ENCODE peak calls at places on chromosomes 4 and X, in six cellular contexts. N is K562, A is GM12892, D is GM12878, H is HepG2, M is H1. W is an unnamed sample.

GRCh38 chr4:78149737-78150136 is 92.6 kb downstream of the FRAS1 start:
- DNase-seq in A (no peak), H (no peak), M (no peak), D (no peak), N (no peak), W (no peak)

GRCh38 chr4:182624281-182624680 is 292.9 kb downstream of the DCTD start:
- DNase-seq in H (no peak), A (no peak), N (no peak), M (no peak), D (no peak), W (no peak)

GRCh38 chrX:1246816-1247215 is 21.8 kb upstream of the CSF2RA start:
- DNase-seq in N (peak; percentile 50), D (peak; percentile 57), M (no peak), H (peak; percentile 50), A (peak; percentile 48), W (peak; percentile 57)

GRCh38 chr4:109164011-109164410 is 138.4 kb downstream of the COL25A1 start:
- DNase-seq in N (no peak), H (peak; percentile 2), M (no peak), A (no peak), D (no peak), W (no peak)

GRCh38 chrX:21944136-21944615 is 3.7 kb downstream of the SMS start:
- DNase-seq in A (no peak), D (no peak), H (no peak), N (no peak), M (no peak), W (no peak)

GRCh38 chrX:370244-370962 is 16.3 kb downstream of the PPP2R3B start:
- DNase-seq in D (no peak), A (no peak), H (no peak), N (no peak), M (no peak), W (no peak)

GRCh38 chr4:182754895-182755294 is 162.3 kb downstream of the DCTD start:
- DNase-seq in M (no peak), A (no peak), D (no peak), H (no peak), N (no peak), W (no peak)

GRCh38 chr4:113052379-113052951 is 3.0 kb downstream of the ANK2 start:
- DNase-seq in N (no peak), H (no peak), D (peak; percentile 47), A (no peak), M (no peak), W (no peak)

GRCh38 chr4:6195602-6196319 is 4.6 kb downstream of the JAKMIP1 start:
- DNase-seq in A (no peak), N (no peak), D (no peak), H (no peak), M (no peak), W (no peak)

GRCh38 chrX:40171513-40172168 is 73.9 kb upstream of the BCOR start:
- DNase-seq in A (no peak), N (no peak), M (no peak), H (no peak), D (no peak), W (no peak)

GRCh38 chr4:26360864-26361263 is 40.0 kb downstream of the RBPJ start:
- DNase-seq in D (no peak), H (no peak), M (no peak), A (no peak), N (no peak), W (no peak)

GRCh38 chr4:138938371-138938699 is 77.2 kb upstream of the NOCT start:
- DNase-seq in D (no peak), H (peak; percentile 27), A (no peak), M (no peak), N (no peak), W (no peak)

GRCh38 chrX:16258936-16259335 is 91.7 kb downstream of the MAGEB17 start:
- DNase-seq in N (no peak), A (no peak), M (no peak), D (no peak), H (no peak), W (no peak)

GRCh38 chrX:23699636-23700194 is 32.4 kb downstream of the PRDX4 start:
- DNase-seq in A (no peak), M (no peak), D (no peak), H (no peak), N (peak; percentile 56), W (no peak)

GRCh38 chrX:153814591-153815315 is 15.6 kb downstream of the PDZD4 start:
- DNase-seq in D (no peak), A (no peak), H (no peak), N (no peak), M (no peak), W (no peak)

GRCh38 chr4:53459548-53459947 is 82.1 kb downstream of the FIP1L1 start:
- DNase-seq in A (no peak), N (no peak), H (peak; percentile 80), D (no peak), M (no peak), W (no peak)

GRCh38 chr4:162727232-162727631 is 439.5 kb downstream of the NAF1 start:
- DNase-seq in H (peak; percentile 4), N (no peak), A (no peak), M (no peak), D (no peak), W (no peak)

GRCh38 chrX:683572-683971 is 53.0 kb downstream of the SHOX start:
- DNase-seq in N (no peak), M (no peak), D (no peak), A (no peak), H (no peak), W (no peak)

GRCh38 chrX:15293471-15293870 is 22.0 kb downstream of the ASB11 start:
- DNase-seq in M (no peak), A (no peak), D (no peak), H (no peak), N (no peak), W (no peak)

GRCh38 chrX:155028749-155029360 is 2.2 kb downstream of the FUNDC2 start:
- DNase-seq in M (no peak), H (no peak), N (no peak), D (no peak), A (no peak), W (no peak)

GRCh38 chrX:937391-937790 is 275.1 kb downstream of the CRLF2 start:
- DNase-seq in H (no peak), A (no peak), N (no peak), D (no peak), M (no peak), W (no peak)

GRCh38 chr4:12791536-12791935 is 692.6 kb downstream of the RAB28 start:
- DNase-seq in A (no peak), H (no peak), N (no peak), D (no peak), M (no peak), W (no peak)

GRCh38 chr4:177308842-177309524 is 691 bp upstream of the NEIL3 start:
- DNase-seq in N (no peak), A (no peak), M (no peak), D (no peak), H (no peak), W (no peak)

GRCh38 chr4:184424993-184425758 is 49.2 kb downstream of the IRF2 start:
- DNase-seq in A (no peak), N (no peak), M (no peak), D (no peak), H (no peak), W (no peak)

GRCh38 chrX:63421411-63421810 is 70.3 kb upstream of the SPIN4 start:
- DNase-seq in N (no peak), M (no peak), D (no peak), A (no peak), H (no peak), W (no peak)

GRCh38 chrX:68261060-68261672 is 172.1 kb downstream of the OPHN1 start:
- DNase-seq in N (no peak), H (no peak), A (no peak), D (no peak), M (no peak), W (no peak)

GRCh38 chrX:69093960-69094935 is 71.0 kb downstream of the PJA1 start:
- DNase-seq in M (no peak), A (peak; percentile 47), D (no peak), H (peak; percentile 36), N (peak; percentile 64), W (peak; percentile 41)

GRCh38 chr4:170089743-170090666 is at the start of gene AADAT:
- DNase-seq in M (peak; percentile 60), H (peak; percentile 81), N (peak; percentile 41), A (peak; percentile 25), D (no peak), W (peak; percentile 40)

GRCh38 chrX:67104982-67105757 is 438.7 kb upstream of the AR start:
- DNase-seq in M (no peak), A (no peak), H (no peak), D (no peak), N (no peak), W (no peak)

GRCh38 chrX:49282647-49283011 is 13.0 kb downstream of the PPP1R3F start:
- DNase-seq in A (no peak), M (no peak), D (no peak), N (peak; percentile 46), H (no peak), W (no peak)
- TF ChIP-seq POLR2AphosphoS5 in A (no peak), M (no peak), D (no peak), N (no peak), H (no peak), W (no peak)

DNA sequence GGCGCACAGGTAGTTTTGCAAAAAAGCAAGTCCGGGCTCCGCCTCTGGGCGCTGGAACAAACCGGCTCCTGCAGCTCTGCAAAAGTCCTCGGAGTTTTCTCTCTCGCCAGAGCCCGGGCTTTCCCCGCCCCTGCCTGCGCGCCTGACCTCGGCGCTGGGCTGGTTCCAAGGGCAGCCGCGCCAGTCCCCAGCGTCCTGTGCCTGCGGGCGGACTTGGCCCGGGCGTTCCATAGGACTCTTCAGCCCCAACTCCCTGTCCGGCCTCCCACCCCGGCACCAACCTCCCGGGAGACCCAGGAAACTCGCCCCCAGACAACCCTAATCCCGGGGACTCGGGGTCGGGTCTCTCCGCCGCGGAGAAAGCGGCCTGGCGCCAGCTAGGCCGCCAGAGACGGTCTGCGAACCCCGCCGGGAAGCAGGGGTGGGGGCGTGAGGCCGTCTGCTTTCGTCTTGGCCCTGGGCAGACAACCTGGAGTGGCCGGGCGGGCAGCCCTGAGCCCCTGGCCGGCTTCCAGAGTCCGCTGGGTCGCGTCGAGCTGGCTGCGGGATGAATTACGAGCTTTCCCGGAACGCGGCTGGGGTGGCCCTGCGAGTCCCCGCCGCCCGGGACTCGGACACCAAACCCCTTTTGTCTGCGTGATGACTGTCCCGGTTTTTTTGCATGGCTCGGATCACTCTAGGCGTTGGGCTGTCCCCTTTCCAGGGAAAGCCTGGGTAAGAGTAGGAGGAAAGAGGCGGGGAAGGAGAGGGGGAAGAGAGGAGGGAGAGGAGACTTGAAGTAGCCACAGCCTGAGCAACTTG is 971 bp downstream of the MXRA5 start:
- DNase-seq in H (no peak), N (no peak), M (no peak), A (no peak), D (no peak), W (no peak)
- TF ChIP-seq TAF1 in H (no peak), N (no peak), M (no peak), A (no peak), D (no peak), W (no peak)

GRCh38 chr4:87390931-87391782 is at the start of gene HSD17B11:
- DNase-seq in A (peak; percentile 75), M (peak; percentile 64), D (peak; percentile 86), H (peak; percentile 96), N (peak; percentile 81), W (peak; percentile 80)
- TF ChIP-seq POLR2A in A (peak; percentile 85), M (peak; percentile 79), D (peak; percentile 92), H (peak; percentile 88), N (peak; percentile 92), W (peak; percentile 90)

DNA sequence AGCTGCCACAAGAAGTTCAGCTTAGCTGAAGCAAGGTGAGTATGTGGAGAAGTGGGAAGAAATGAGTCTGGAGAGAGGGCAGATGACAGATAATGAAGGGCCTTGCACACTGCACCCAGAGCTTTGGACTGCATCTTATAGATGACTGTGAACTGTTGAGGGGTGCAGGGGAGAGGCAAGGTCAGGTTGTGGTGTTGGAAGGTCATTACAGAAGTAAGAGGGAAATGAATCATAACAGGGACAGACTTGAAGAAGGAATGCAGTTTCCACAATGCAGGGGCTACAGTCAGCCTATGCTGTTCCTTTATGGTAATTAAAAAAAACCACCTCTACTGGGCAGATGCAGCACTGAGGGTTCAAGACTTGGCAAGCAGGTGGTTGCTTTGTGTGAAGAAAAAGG is 4.8 kb upstream of the IGFBP7 start:
- DNase-seq in N (no peak), A (no peak), H (no peak), D (no peak), M (no peak), W (no peak)
- TF ChIP-seq POLR2AphosphoS5 in N (no peak), A (no peak), H (no peak), D (no peak), M (no peak), W (no peak)